ENCODE peak calls at places on chromosomes 16 and 17, in eight cellular contexts. V is transverse colon; H is HT-29; L is activated CD4-positive, alpha-beta memory T cell treated with anti-CD3 and anti-CD28 coated beads, Interleukin-2, amount 10 ng/mL, durations not matched to agents 7 days and 5 days; Z is GM13976; K is NCI-H1092; E is stimulated activated CD8-positive, alpha-beta memory T cell treated with anti-CD3 and anti-CD28 coated beads, Interleukin-4, amount 100 ng/mL, for 24 hours; U is colonic mucosa. B is an unnamed sample.

GRCh38 chr17:51144266-51145022 is 8.9 kb upstream of the NME1 start:
- DNase-seq in V (no peak), H (no peak), L (no peak), Z (no peak), K (no peak), E (no peak), U (no peak), B (no peak)

GRCh38 chr16:79950932-79951719 is 350.6 kb upstream of the MAF start:
- DNase-seq in V (no peak), H (no peak), L (no peak), Z (no peak), K (no peak), E (no peak), U (no peak), B (no peak)

GRCh38 chr17:38428150-38428642 is at the start of gene ARHGAP23:
- DNase-seq in V (peak), H (peak), L (peak), Z (peak), K (no peak), E (no peak), U (peak), B (peak)

GRCh38 chr16:1772362-1772907 is at the start of gene EME2:
- DNase-seq in V (peak), H (peak), L (peak), Z (no peak), K (no peak), E (peak), U (peak), B (no peak)

GRCh38 chr16:11665071-11665491 is 3.2 kb upstream of the SNN start:
- DNase-seq in V (no peak), H (no peak), L (peak), Z (no peak), K (no peak), E (no peak), U (no peak), B (no peak)

GRCh38 chr17:50977487-50978159 is 111.5 kb upstream of the TOB1 start:
- DNase-seq in V (no peak), H (no peak), L (no peak), Z (no peak), K (no peak), E (no peak), U (no peak), B (no peak)

GRCh38 chr17:67258836-67259468 is 14.0 kb upstream of the HELZ start:
- DNase-seq in V (peak), H (no peak), L (peak), Z (no peak), K (no peak), E (no peak), U (no peak), B (no peak)

GRCh38 chr17:76923491-76923890 is 55.3 kb downstream of the MGAT5B start:
- DNase-seq in V (no peak), H (no peak), L (no peak), Z (no peak), K (no peak), E (no peak), U (no peak), B (no peak)

GRCh38 chr17:45256114-45256966 is 5.6 kb downstream of the SPATA32 start:
- DNase-seq in V (no peak), H (no peak), L (no peak), Z (no peak), K (no peak), E (no peak), U (no peak), B (no peak)

GRCh38 chr17:44961921-44962350 is 6.2 kb downstream of the C1QL1 start:
- DNase-seq in V (no peak), H (no peak), L (no peak), Z (no peak), K (no peak), E (no peak), U (no peak), B (no peak)

GRCh38 chr17:61833536-61834203 is 29.7 kb downstream of the BRIP1 start:
- DNase-seq in V (no peak), H (peak), L (no peak), Z (no peak), K (no peak), E (no peak), U (no peak), B (no peak)

GRCh38 chr16:89742948-89743347 is 21.6 kb downstream of the ZNF276 start:
- DNase-seq in V (no peak), H (no peak), L (no peak), Z (no peak), K (no peak), E (no peak), U (no peak), B (no peak)

GRCh38 chr16:87608400-87608985 is 6.2 kb downstream of the JPH3 start:
- DNase-seq in V (peak), H (peak), L (peak), Z (peak), K (no peak), E (peak), U (peak), B (no peak)

GRCh38 chr16:31141489-31142108 is 6.1 kb upstream of the PRSS8 start:
- DNase-seq in V (no peak), H (no peak), L (peak), Z (peak), K (no peak), E (no peak), U (peak), B (peak)

GRCh38 chr16:23145186-23145585 is 4.1 kb downstream of the USP31 start:
- DNase-seq in V (no peak), H (no peak), L (no peak), Z (no peak), K (no peak), E (no peak), U (no peak), B (no peak)

GRCh38 chr17:38750312-38751121 is 2.0 kb upstream of the PSMB3 start:
- DNase-seq in V (no peak), H (peak), L (no peak), Z (no peak), K (no peak), E (no peak), U (peak), B (no peak)

GRCh38 chr17:17809527-17810373 is 27.0 kb downstream of the SREBF1 start:
- DNase-seq in V (no peak), H (no peak), L (no peak), Z (no peak), K (no peak), E (no peak), U (no peak), B (peak)

GRCh38 chr16:79437764-79438728 is 162.5 kb downstream of the MAF start:
- DNase-seq in V (no peak), H (no peak), L (no peak), Z (no peak), K (no peak), E (no peak), U (no peak), B (peak)

GRCh38 chr16:57624806-57625500 is 3.5 kb upstream of the ADGRG1 start:
- DNase-seq in V (no peak), H (no peak), L (no peak), Z (no peak), K (no peak), E (no peak), U (no peak), B (peak)

GRCh38 chr17:64387545-64388171 is 3.0 kb downstream of the PECAM1 start:
- DNase-seq in V (no peak), H (no peak), L (no peak), Z (no peak), K (no peak), E (no peak), U (no peak), B (no peak)

GRCh38 chr17:2040219-2040827 is 1.5 kb upstream of the OVCA2 start:
- DNase-seq in V (no peak), H (no peak), L (no peak), Z (no peak), K (no peak), E (no peak), U (no peak), B (no peak)

GRCh38 chr17:83116783-83117555 is 37.6 kb downstream of the METRNL start:
- DNase-seq in V (no peak), H (no peak), L (no peak), Z (no peak), K (no peak), E (no peak), U (no peak), B (no peak)

GRCh38 chr16:54080524-54081008 is 206.0 kb downstream of the IRX3 start:
- DNase-seq in V (no peak), H (no peak), L (no peak), Z (no peak), K (no peak), E (no peak), U (no peak), B (no peak)

GRCh38 chr16:3767333-3767977 is 50.1 kb upstream of the TRAP1 start:
- DNase-seq in V (no peak), H (no peak), L (no peak), Z (no peak), K (no peak), E (no peak), U (no peak), B (no peak)

B was measured in frontal cortex.